ENCODE peak calls at places on chromosomes 6 and 20, in five cellular contexts. H is progenitor cell of endocrine pancreas, B is endothelial cell, J is NCI-H345, S is AG09309. C is an unnamed sample.

GRCh38 chr6:139361211-139361610 is 13.2 kb downstream of the CITED2 start:
- DNase-seq in H (no peak), B (no peak), J (no peak), S (no peak), C (no peak)

GRCh38 chr6:1608222-1608975 is 1.3 kb upstream of the FOXC1 start:
- DNase-seq in H (no peak), B (peak), J (no peak), S (no peak), C (no peak)

GRCh38 chr6:33828764-33829731 is 25.2 kb upstream of the MLN start:
- DNase-seq in H (no peak), B (no peak), J (peak), S (no peak), C (no peak)

GRCh38 chr6:72218125-72218524 is 331.8 kb downstream of the RIMS1 start:
- DNase-seq in H (peak), B (peak), J (peak), S (peak), C (peak)

GRCh38 chr6:41689171-41690008 is 46.0 kb downstream of the TFEB start:
- DNase-seq in H (no peak), B (no peak), J (no peak), S (no peak), C (no peak)

GRCh38 chr6:26329763-26330511 is 35.1 kb upstream of the BTN3A2 start:
- DNase-seq in H (no peak), B (peak), J (peak), S (no peak), C (no peak)

GRCh38 chr6:89268776-89269175 is 46.3 kb downstream of the GABRR2 start:
- DNase-seq in H (no peak), B (no peak), J (no peak), S (no peak), C (no peak)

GRCh38 chr6:35919085-35919826 is 1.6 kb downstream of the SRPK1 start:
- DNase-seq in H (no peak), B (no peak), J (no peak), S (no peak), C (no peak)

GRCh38 chr6:150981669-150982068 is 116.2 kb downstream of the MTHFD1L start:
- DNase-seq in H (no peak), B (no peak), J (no peak), S (no peak), C (no peak)

GRCh38 chr6:113893866-113894265 is 36.7 kb downstream of the MARCKS start:
- DNase-seq in H (no peak), B (no peak), J (no peak), S (peak), C (no peak)

GRCh38 chr6:133855599-133855972 is 33.3 kb upstream of the TCF21 start:
- DNase-seq in H (no peak), B (no peak), J (no peak), S (no peak), C (no peak)

GRCh38 chr20:24755411-24755922 is 193.6 kb upstream of the CST7 start:
- DNase-seq in H (no peak), B (no peak), J (peak), S (no peak), C (no peak)

GRCh38 chr6:36605560-36606391 is 11.6 kb downstream of the SRSF3 start:
- DNase-seq in H (no peak), B (no peak), J (no peak), S (no peak), C (no peak)

GRCh38 chr20:59207742-59208357 is 44.2 kb downstream of the ZNF831 start:
- DNase-seq in H (no peak), B (peak), J (no peak), S (no peak), C (peak)

GRCh38 chr6:4426916-4427315 is 291.5 kb upstream of the ECI2 start:
- DNase-seq in H (no peak), B (no peak), J (no peak), S (no peak), C (no peak)